ENCODE peak calls at places on chromosomes 3 and 15, in six cellular contexts. L is transverse colon, H is H1, P is stomach, G is sigmoid colon, X is SK-N-SH. Z is an unnamed sample.
A peak's percentile ranks its signal among the peaks of the same experiment; 100 is the strongest.

GRCh38 chr3:15116032-15116653 is 17.2 kb upstream of the RBSN start:
- DNase-seq in L (no peak), H (no peak), P (no peak), G (no peak), X (no peak), Z (no peak)

GRCh38 chr3:21654662-21655061 is 96.3 kb downstream of the ZNF385D start:
- DNase-seq in L (no peak), H (no peak), P (no peak), G (no peak), X (no peak), Z (no peak)

GRCh38 chr15:80562846-80563245 is 132.3 kb upstream of the ABHD17C start:
- DNase-seq in L (no peak), H (no peak), P (no peak), G (no peak), X (no peak), Z (peak; percentile 85)

GRCh38 chr3:88385090-88385489 is 235.3 kb downstream of the C3orf38 start:
- DNase-seq in L (no peak), H (peak; percentile 13), P (no peak), G (no peak), X (no peak), Z (no peak)

GRCh38 chr3:58266577-58266976 is 29.0 kb downstream of the ABHD6 start:
- DNase-seq in L (no peak), H (no peak), P (no peak), G (no peak), X (no peak), Z (no peak)

GRCh38 chr15:31163769-31164572 is 62.4 kb upstream of the TRPM1 start:
- DNase-seq in L (no peak), H (no peak), P (no peak), G (no peak), X (no peak), Z (no peak)

GRCh38 chr15:89591834-89592233 is 16.6 kb downstream of the TICRR start:
- DNase-seq in L (no peak), H (no peak), P (no peak), G (no peak), X (no peak), Z (no peak)

GRCh38 chr3:52453496-52454234 is at the start of gene TNNC1:
- DNase-seq in L (peak; percentile 35), H (no peak), P (peak; percentile 40), G (no peak), X (no peak), Z (no peak)

GRCh38 chr3:13504161-13504831 is 24.2 kb downstream of the HDAC11 start:
- DNase-seq in L (no peak), H (no peak), P (no peak), G (no peak), X (no peak), Z (no peak)

GRCh38 chr15:74978503-74978902 is 16.9 kb upstream of the SCAMP5 start:
- DNase-seq in L (no peak), H (no peak), P (no peak), G (no peak), X (no peak), Z (no peak)

GRCh38 chr3:170752571-170753155 is 117.3 kb downstream of the RPL22L1 start:
- DNase-seq in L (no peak), H (no peak), P (no peak), G (no peak), X (peak; percentile 11), Z (no peak)

GRCh38 chr15:43241100-43241499 is 20.3 kb upstream of the EPB42 start:
- DNase-seq in L (peak; percentile 14), H (no peak), P (no peak), G (peak; percentile 85), X (no peak), Z (no peak)

GRCh38 chr15:99447497-99448371 is 118.0 kb upstream of the MEF2A start:
- DNase-seq in L (no peak), H (no peak), P (peak; percentile 21), G (peak; percentile 53), X (peak; percentile 58), Z (no peak)

GRCh38 chr3:61530355-61530754 is 31.0 kb upstream of the PTPRG start:
- DNase-seq in L (no peak), H (no peak), P (no peak), G (no peak), X (peak; percentile 26), Z (no peak)
- TF ChIP-seq CTCF in L (peak; percentile 31), H (no peak), P (peak; percentile 7), G (no peak), X (peak; percentile 51), Z (peak; percentile 54)

GRCh38 chr3:164364111-164364510 is 714.2 kb downstream of the SI start:
- DNase-seq in L (no peak), H (no peak), P (no peak), G (no peak), X (no peak), Z (no peak)
- TF ChIP-seq EP300 in L (no peak), H (no peak), P (no peak), G (no peak), X (no peak), Z (no peak)

DNA sequence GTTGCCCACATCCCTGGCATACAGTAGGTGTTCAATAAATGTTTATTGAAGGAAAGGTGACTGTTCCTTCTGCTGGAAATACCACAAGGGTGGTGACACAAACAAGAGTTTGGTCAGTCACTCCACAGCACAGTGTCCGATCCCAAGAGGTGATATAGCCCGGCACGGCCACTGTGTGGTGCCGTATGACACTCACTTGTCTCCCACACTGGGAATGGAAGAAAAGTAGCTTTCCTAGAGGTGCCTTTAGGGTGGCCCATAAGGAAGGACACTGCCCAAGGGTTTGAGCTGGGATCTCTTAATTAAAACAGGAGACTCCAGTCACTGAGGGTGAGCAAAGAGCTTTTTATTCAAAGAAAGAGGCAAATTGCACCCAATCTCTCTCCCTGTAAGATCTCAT is 40.5 kb downstream of the TGM4 start:
- DNase-seq in L (no peak), H (no peak), P (no peak), G (no peak), X (peak; percentile 45), Z (no peak)
- TF ChIP-seq CTCF in L (peak; percentile 24), H (peak; percentile 62), P (no peak), G (peak; percentile 7), X (peak; percentile 31), Z (no peak)

DNA sequence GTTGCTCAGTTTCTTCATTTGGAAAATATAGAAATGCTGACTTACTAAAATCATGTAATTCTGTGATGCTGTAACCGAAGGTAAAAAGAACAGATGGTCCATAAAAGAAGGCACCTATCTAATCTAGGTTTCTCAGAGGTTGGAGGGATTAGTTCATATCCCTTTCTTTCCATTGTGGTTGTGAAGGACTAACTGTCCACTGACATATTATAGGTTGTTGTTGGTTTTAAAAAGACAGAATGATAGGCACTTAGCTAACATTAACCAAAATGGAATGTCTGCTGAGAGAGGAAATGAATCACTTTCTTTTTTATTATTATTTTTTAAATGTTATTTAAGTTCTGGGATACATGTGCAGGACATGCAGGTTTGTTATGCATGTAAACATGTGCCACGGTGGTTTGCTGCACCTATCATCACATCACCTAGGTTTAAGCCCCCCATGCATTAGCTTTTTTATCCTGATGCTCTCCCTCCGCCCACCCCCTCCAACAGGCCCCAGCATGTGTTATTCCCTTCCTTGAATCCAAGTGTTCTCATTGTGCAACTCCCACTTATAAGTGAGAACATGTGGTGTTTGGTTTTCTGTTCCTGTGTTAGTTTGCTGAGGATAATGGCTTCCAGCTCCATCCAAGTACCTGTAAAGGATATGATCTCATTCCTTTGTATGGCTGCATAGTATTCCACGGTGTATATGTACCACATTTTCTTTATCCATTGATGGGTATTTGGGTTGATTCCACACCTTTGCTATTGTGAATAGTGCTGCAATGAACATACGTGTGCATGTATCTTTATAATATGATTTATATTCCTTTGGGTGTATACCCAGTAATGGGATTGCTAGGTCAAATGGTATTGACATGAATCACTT is 45.8 kb downstream of the ALDH1A2 start:
- DNase-seq in L (no peak), H (no peak), P (no peak), G (no peak), X (no peak), Z (no peak)
- TF ChIP-seq EP300 in L (no peak), H (no peak), P (no peak), G (no peak), X (no peak), Z (no peak)

DNA sequence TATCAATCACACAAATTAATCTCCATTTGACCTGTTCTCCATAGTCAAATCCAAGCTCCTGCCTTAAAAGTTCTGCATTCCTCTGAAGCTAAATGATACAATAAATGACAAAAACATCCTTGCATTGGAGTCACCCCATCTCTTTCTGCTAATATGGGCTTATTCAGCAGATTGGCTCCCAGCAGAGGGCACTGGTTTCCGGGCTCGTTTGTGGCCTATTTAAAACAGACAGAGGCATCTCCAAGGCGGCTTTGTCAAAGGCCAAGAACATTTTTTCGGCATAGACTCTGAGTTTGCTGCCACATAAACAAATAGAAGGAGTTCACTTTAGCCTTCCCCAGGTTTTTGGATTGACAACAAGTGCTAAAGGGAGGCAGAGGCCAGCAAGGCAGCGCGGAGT is 204.4 kb upstream of the RASGRP1 start:
- DNase-seq in L (no peak), H (peak; percentile 15), P (no peak), G (no peak), X (no peak), Z (no peak)
- TF ChIP-seq CTCF in L (no peak), H (peak; percentile 35), P (no peak), G (no peak), X (peak; percentile 41), Z (peak; percentile 11)

GRCh38 chr3:32883817-32884216 is 66.0 kb downstream of the TRIM71 start:
- DNase-seq in L (no peak), H (no peak), P (no peak), G (no peak), X (no peak), Z (no peak)
- TF ChIP-seq EP300 in L (no peak), H (no peak), P (no peak), G (no peak), X (no peak), Z (no peak)

DNA sequence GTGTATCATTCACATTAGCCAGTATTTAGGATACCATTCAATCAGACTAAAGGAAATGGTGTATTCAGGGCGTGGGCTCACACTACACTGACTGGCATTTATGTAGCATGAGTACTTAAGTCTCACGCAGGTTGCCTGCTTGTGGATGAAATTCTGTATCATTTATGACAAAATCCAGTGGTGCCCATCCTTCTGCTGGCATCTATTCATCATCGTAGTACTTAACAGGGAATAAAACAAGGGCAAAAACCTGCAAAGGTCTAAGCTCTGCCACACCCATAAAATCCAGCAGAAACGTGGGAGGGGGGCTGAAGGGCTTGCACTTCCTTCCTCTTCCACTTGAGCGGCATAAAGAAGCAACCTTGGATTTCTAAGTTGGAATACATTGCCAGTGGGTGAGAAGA is 2.7 kb downstream of the GAP43 start:
- DNase-seq in L (no peak), H (no peak), P (no peak), G (no peak), X (no peak), Z (no peak)
- TF ChIP-seq CTCF in L (no peak), H (no peak), P (no peak), G (no peak), X (no peak), Z (no peak)